ENCODE peak calls at places on chromosomes 4 and X, in four cellular contexts. K is cardiac muscle cell, E is left cardiac atrium, T is RWPE1. D is an unnamed sample.

GRCh38 chr4:108794136-108794535 is 31.3 kb upstream of the ETNPPL start:
- DNase-seq in K (no peak), E (no peak), T (no peak), D (no peak)

GRCh38 chr4:44056721-44057151 is 391.9 kb downstream of the KCTD8 start:
- DNase-seq in K (peak; percentile 3), E (no peak), T (no peak), D (no peak)

GRCh38 chr4:169640261-169640880 is 20.0 kb downstream of the CLCN3 start:
- DNase-seq in K (no peak), E (no peak), T (no peak), D (no peak)

GRCh38 chr4:5051210-5051691 is at the start of gene STK32B:
- DNase-seq in K (peak; percentile 61), E (peak; percentile 73), T (peak; percentile 46), D (peak; percentile 76)

GRCh38 chr4:8763966-8764901 is 107.4 kb downstream of the HMX1 start:
- DNase-seq in K (no peak), E (peak; percentile 14), T (no peak), D (peak; percentile 12)

GRCh38 chrX:22559506-22559905 is 286.8 kb downstream of the CBLL2 start:
- DNase-seq in K (no peak), E (no peak), T (no peak), D (no peak)

GRCh38 chr4:18214656-18215055 is 193.1 kb upstream of the LCORL start:
- DNase-seq in K (no peak), E (no peak), T (no peak), D (no peak)

GRCh38 chr4:6948134-6948460 is 38.5 kb downstream of the TBC1D14 start:
- DNase-seq in K (no peak), E (no peak), T (no peak), D (no peak)

GRCh38 chr4:153332936-153333335 is 11.6 kb upstream of the MND1 start:
- DNase-seq in K (no peak), E (no peak), T (no peak), D (no peak)

GRCh38 chr4:95761441-95761840 is 78.5 kb upstream of the PDHA2 start:
- DNase-seq in K (no peak), E (no peak), T (peak; percentile 77), D (no peak)

GRCh38 chr4:87117051-87117729 is 103.2 kb downstream of the KLHL8 start:
- DNase-seq in K (no peak), E (no peak), T (no peak), D (no peak)